ENCODE peak calls at places on chromosomes 12 and 14, in ten cellular contexts. One of them, this sample, is unnamed.

GRCh38 chr12:53251477-53252348 is 16.4 kb upstream of the ESPL1 start:
- DNase-seq in anterior cingulate cortex: peak
- DNase-seq in effector memory CD4-positive, alpha-beta T cell: peak
- DNase-seq in CD8-positive, alpha-beta memory T cell: peak
- DNase-seq in GM04504: peak
- DNase-seq in hepatocyte: peak
- DNase-seq in cardiac muscle cell: peak
- DNase-seq in activated CD8-positive, alpha-beta T cell treated with anti-CD3 and anti-CD28 coated beads, Interleukin-2, amount 10 ng/mL, durations not matched to agents 7 days and 5 days: peak
- DNase-seq in AG04450: no peak
- DNase-seq in MG63: peak
- DNase-seq in this sample: peak

GRCh38 chr14:58353516-58354299 is 42.0 kb upstream of the TOMM20L start:
- DNase-seq in anterior cingulate cortex: no peak
- DNase-seq in effector memory CD4-positive, alpha-beta T cell: no peak
- DNase-seq in CD8-positive, alpha-beta memory T cell: no peak
- DNase-seq in GM04504: no peak
- DNase-seq in hepatocyte: no peak
- DNase-seq in cardiac muscle cell: no peak
- DNase-seq in activated CD8-positive, alpha-beta T cell treated with anti-CD3 and anti-CD28 coated beads, Interleukin-2, amount 10 ng/mL, durations not matched to agents 7 days and 5 days: no peak
- DNase-seq in AG04450: no peak
- DNase-seq in MG63: no peak
- DNase-seq in this sample: peak

GRCh38 chr12:65756956-65757511 is 67.2 kb upstream of the HMGA2 start:
- DNase-seq in anterior cingulate cortex: no peak
- DNase-seq in effector memory CD4-positive, alpha-beta T cell: no peak
- DNase-seq in CD8-positive, alpha-beta memory T cell: no peak
- DNase-seq in GM04504: no peak
- DNase-seq in hepatocyte: peak
- DNase-seq in cardiac muscle cell: no peak
- DNase-seq in activated CD8-positive, alpha-beta T cell treated with anti-CD3 and anti-CD28 coated beads, Interleukin-2, amount 10 ng/mL, durations not matched to agents 7 days and 5 days: no peak
- DNase-seq in AG04450: no peak
- DNase-seq in MG63: no peak
- DNase-seq in this sample: peak

GRCh38 chr14:76919811-76920571 is 93.8 kb downstream of the LRRC74A start:
- DNase-seq in anterior cingulate cortex: no peak
- DNase-seq in effector memory CD4-positive, alpha-beta T cell: no peak
- DNase-seq in CD8-positive, alpha-beta memory T cell: no peak
- DNase-seq in GM04504: no peak
- DNase-seq in hepatocyte: peak
- DNase-seq in cardiac muscle cell: no peak
- DNase-seq in activated CD8-positive, alpha-beta T cell treated with anti-CD3 and anti-CD28 coated beads, Interleukin-2, amount 10 ng/mL, durations not matched to agents 7 days and 5 days: peak
- DNase-seq in AG04450: peak
- DNase-seq in MG63: peak
- DNase-seq in this sample: peak

GRCh38 chr12:40063424-40063823 is 42.5 kb downstream of the SLC2A13 start:
- DNase-seq in anterior cingulate cortex: peak
- DNase-seq in effector memory CD4-positive, alpha-beta T cell: no peak
- DNase-seq in CD8-positive, alpha-beta memory T cell: no peak
- DNase-seq in GM04504: peak
- DNase-seq in hepatocyte: no peak
- DNase-seq in cardiac muscle cell: peak
- DNase-seq in activated CD8-positive, alpha-beta T cell treated with anti-CD3 and anti-CD28 coated beads, Interleukin-2, amount 10 ng/mL, durations not matched to agents 7 days and 5 days: no peak
- DNase-seq in AG04450: no peak
- DNase-seq in MG63: peak
- DNase-seq in this sample: peak

GRCh38 chr12:20463920-20464524 is 95.7 kb downstream of the PDE3A start:
- DNase-seq in anterior cingulate cortex: no peak
- DNase-seq in effector memory CD4-positive, alpha-beta T cell: no peak
- DNase-seq in CD8-positive, alpha-beta memory T cell: no peak
- DNase-seq in GM04504: no peak
- DNase-seq in hepatocyte: peak
- DNase-seq in cardiac muscle cell: peak
- DNase-seq in activated CD8-positive, alpha-beta T cell treated with anti-CD3 and anti-CD28 coated beads, Interleukin-2, amount 10 ng/mL, durations not matched to agents 7 days and 5 days: no peak
- DNase-seq in AG04450: no peak
- DNase-seq in MG63: no peak
- DNase-seq in this sample: no peak

GRCh38 chr12:15540469-15540872 is 218.2 kb downstream of the PTPRO start:
- DNase-seq in anterior cingulate cortex: no peak
- DNase-seq in effector memory CD4-positive, alpha-beta T cell: no peak
- DNase-seq in CD8-positive, alpha-beta memory T cell: no peak
- DNase-seq in GM04504: peak
- DNase-seq in hepatocyte: no peak
- DNase-seq in cardiac muscle cell: no peak
- DNase-seq in activated CD8-positive, alpha-beta T cell treated with anti-CD3 and anti-CD28 coated beads, Interleukin-2, amount 10 ng/mL, durations not matched to agents 7 days and 5 days: no peak
- DNase-seq in AG04450: no peak
- DNase-seq in MG63: peak
- DNase-seq in this sample: peak

GRCh38 chr14:102539544-102540309 is 30.2 kb upstream of the ANKRD9 start:
- DNase-seq in anterior cingulate cortex: no peak
- DNase-seq in effector memory CD4-positive, alpha-beta T cell: no peak
- DNase-seq in CD8-positive, alpha-beta memory T cell: no peak
- DNase-seq in GM04504: no peak
- DNase-seq in hepatocyte: peak
- DNase-seq in cardiac muscle cell: no peak
- DNase-seq in activated CD8-positive, alpha-beta T cell treated with anti-CD3 and anti-CD28 coated beads, Interleukin-2, amount 10 ng/mL, durations not matched to agents 7 days and 5 days: no peak
- DNase-seq in AG04450: peak
- DNase-seq in MG63: no peak
- DNase-seq in this sample: no peak

GRCh38 chr12:46557539-46558373 is 185.2 kb upstream of the SLC38A2 start:
- DNase-seq in anterior cingulate cortex: no peak
- DNase-seq in effector memory CD4-positive, alpha-beta T cell: no peak
- DNase-seq in CD8-positive, alpha-beta memory T cell: no peak
- DNase-seq in GM04504: no peak
- DNase-seq in hepatocyte: no peak
- DNase-seq in cardiac muscle cell: no peak
- DNase-seq in activated CD8-positive, alpha-beta T cell treated with anti-CD3 and anti-CD28 coated beads, Interleukin-2, amount 10 ng/mL, durations not matched to agents 7 days and 5 days: no peak
- DNase-seq in AG04450: no peak
- DNase-seq in MG63: no peak
- DNase-seq in this sample: no peak

GRCh38 chr12:6703631-6704030 is 3.0 kb upstream of the PIANP start:
- DNase-seq in anterior cingulate cortex: no peak
- DNase-seq in effector memory CD4-positive, alpha-beta T cell: no peak
- DNase-seq in CD8-positive, alpha-beta memory T cell: no peak
- DNase-seq in GM04504: no peak
- DNase-seq in hepatocyte: no peak
- DNase-seq in cardiac muscle cell: peak
- DNase-seq in activated CD8-positive, alpha-beta T cell treated with anti-CD3 and anti-CD28 coated beads, Interleukin-2, amount 10 ng/mL, durations not matched to agents 7 days and 5 days: peak
- DNase-seq in AG04450: no peak
- DNase-seq in MG63: peak
- DNase-seq in this sample: peak

GRCh38 chr14:33686856-33687255 is 264.0 kb downstream of the EGLN3 start:
- DNase-seq in anterior cingulate cortex: no peak
- DNase-seq in effector memory CD4-positive, alpha-beta T cell: no peak
- DNase-seq in CD8-positive, alpha-beta memory T cell: no peak
- DNase-seq in GM04504: no peak
- DNase-seq in hepatocyte: no peak
- DNase-seq in cardiac muscle cell: no peak
- DNase-seq in activated CD8-positive, alpha-beta T cell treated with anti-CD3 and anti-CD28 coated beads, Interleukin-2, amount 10 ng/mL, durations not matched to agents 7 days and 5 days: no peak
- DNase-seq in AG04450: no peak
- DNase-seq in MG63: no peak
- DNase-seq in this sample: no peak

GRCh38 chr14:95727084-95727700 is 13.3 kb upstream of the TCL1A start:
- DNase-seq in anterior cingulate cortex: no peak
- DNase-seq in effector memory CD4-positive, alpha-beta T cell: no peak
- DNase-seq in CD8-positive, alpha-beta memory T cell: no peak
- DNase-seq in GM04504: no peak
- DNase-seq in hepatocyte: no peak
- DNase-seq in cardiac muscle cell: no peak
- DNase-seq in activated CD8-positive, alpha-beta T cell treated with anti-CD3 and anti-CD28 coated beads, Interleukin-2, amount 10 ng/mL, durations not matched to agents 7 days and 5 days: no peak
- DNase-seq in AG04450: no peak
- DNase-seq in MG63: no peak
- DNase-seq in this sample: no peak

GRCh38 chr12:68785358-68785757 is 22.6 kb upstream of the MDM2 start:
- DNase-seq in anterior cingulate cortex: no peak
- DNase-seq in effector memory CD4-positive, alpha-beta T cell: no peak
- DNase-seq in CD8-positive, alpha-beta memory T cell: no peak
- DNase-seq in GM04504: no peak
- DNase-seq in hepatocyte: no peak
- DNase-seq in cardiac muscle cell: no peak
- DNase-seq in activated CD8-positive, alpha-beta T cell treated with anti-CD3 and anti-CD28 coated beads, Interleukin-2, amount 10 ng/mL, durations not matched to agents 7 days and 5 days: no peak
- DNase-seq in AG04450: no peak
- DNase-seq in MG63: no peak
- DNase-seq in this sample: peak

GRCh38 chr12:107660861-107661415 is 24.7 kb upstream of the PWP1 start:
- DNase-seq in anterior cingulate cortex: no peak
- DNase-seq in effector memory CD4-positive, alpha-beta T cell: no peak
- DNase-seq in CD8-positive, alpha-beta memory T cell: no peak
- DNase-seq in GM04504: no peak
- DNase-seq in hepatocyte: no peak
- DNase-seq in cardiac muscle cell: no peak
- DNase-seq in activated CD8-positive, alpha-beta T cell treated with anti-CD3 and anti-CD28 coated beads, Interleukin-2, amount 10 ng/mL, durations not matched to agents 7 days and 5 days: no peak
- DNase-seq in AG04450: no peak
- DNase-seq in MG63: no peak
- DNase-seq in this sample: no peak

GRCh38 chr14:37985826-37986470 is 221.8 kb upstream of the SSTR1 start:
- DNase-seq in anterior cingulate cortex: no peak
- DNase-seq in effector memory CD4-positive, alpha-beta T cell: peak
- DNase-seq in CD8-positive, alpha-beta memory T cell: peak
- DNase-seq in GM04504: peak
- DNase-seq in hepatocyte: peak
- DNase-seq in cardiac muscle cell: peak
- DNase-seq in activated CD8-positive, alpha-beta T cell treated with anti-CD3 and anti-CD28 coated beads, Interleukin-2, amount 10 ng/mL, durations not matched to agents 7 days and 5 days: peak
- DNase-seq in AG04450: peak
- DNase-seq in MG63: no peak
- DNase-seq in this sample: peak

GRCh38 chr12:52634266-52635056 is 16.1 kb upstream of the KRT73 start:
- DNase-seq in anterior cingulate cortex: peak
- DNase-seq in effector memory CD4-positive, alpha-beta T cell: no peak
- DNase-seq in CD8-positive, alpha-beta memory T cell: no peak
- DNase-seq in GM04504: no peak
- DNase-seq in hepatocyte: no peak
- DNase-seq in cardiac muscle cell: no peak
- DNase-seq in activated CD8-positive, alpha-beta T cell treated with anti-CD3 and anti-CD28 coated beads, Interleukin-2, amount 10 ng/mL, durations not matched to agents 7 days and 5 days: peak
- DNase-seq in AG04450: no peak
- DNase-seq in MG63: peak
- DNase-seq in this sample: no peak

GRCh38 chr12:6987956-6988573 is 17.4 kb downstream of the EMG1 start:
- DNase-seq in anterior cingulate cortex: no peak
- DNase-seq in effector memory CD4-positive, alpha-beta T cell: no peak
- DNase-seq in CD8-positive, alpha-beta memory T cell: no peak
- DNase-seq in GM04504: no peak
- DNase-seq in hepatocyte: peak
- DNase-seq in cardiac muscle cell: no peak
- DNase-seq in activated CD8-positive, alpha-beta T cell treated with anti-CD3 and anti-CD28 coated beads, Interleukin-2, amount 10 ng/mL, durations not matched to agents 7 days and 5 days: no peak
- DNase-seq in AG04450: no peak
- DNase-seq in MG63: no peak
- DNase-seq in this sample: no peak

GRCh38 chr14:91084516-91084915 is 24.1 kb upstream of the RPS6KA5 start:
- DNase-seq in anterior cingulate cortex: no peak
- DNase-seq in effector memory CD4-positive, alpha-beta T cell: no peak
- DNase-seq in CD8-positive, alpha-beta memory T cell: no peak
- DNase-seq in GM04504: no peak
- DNase-seq in hepatocyte: no peak
- DNase-seq in cardiac muscle cell: no peak
- DNase-seq in activated CD8-positive, alpha-beta T cell treated with anti-CD3 and anti-CD28 coated beads, Interleukin-2, amount 10 ng/mL, durations not matched to agents 7 days and 5 days: no peak
- DNase-seq in AG04450: no peak
- DNase-seq in MG63: no peak
- DNase-seq in this sample: no peak

GRCh38 chr14:59576332-59577294 is at the start of gene CCDC175:
- DNase-seq in anterior cingulate cortex: peak
- DNase-seq in effector memory CD4-positive, alpha-beta T cell: peak
- DNase-seq in CD8-positive, alpha-beta memory T cell: peak
- DNase-seq in GM04504: peak
- DNase-seq in hepatocyte: peak
- DNase-seq in cardiac muscle cell: peak
- DNase-seq in activated CD8-positive, alpha-beta T cell treated with anti-CD3 and anti-CD28 coated beads, Interleukin-2, amount 10 ng/mL, durations not matched to agents 7 days and 5 days: peak
- DNase-seq in AG04450: peak
- DNase-seq in MG63: peak
- DNase-seq in this sample: peak

GRCh38 chr12:45483571-45483970 is 245.9 kb upstream of the ARID2 start:
- DNase-seq in anterior cingulate cortex: no peak
- DNase-seq in effector memory CD4-positive, alpha-beta T cell: no peak
- DNase-seq in CD8-positive, alpha-beta memory T cell: no peak
- DNase-seq in GM04504: peak
- DNase-seq in hepatocyte: no peak
- DNase-seq in cardiac muscle cell: no peak
- DNase-seq in activated CD8-positive, alpha-beta T cell treated with anti-CD3 and anti-CD28 coated beads, Interleukin-2, amount 10 ng/mL, durations not matched to agents 7 days and 5 days: no peak
- DNase-seq in AG04450: no peak
- DNase-seq in MG63: peak
- DNase-seq in this sample: no peak

GRCh38 chr14:45990252-45990651 is 661.3 kb downstream of the RPL10L start:
- DNase-seq in anterior cingulate cortex: no peak
- DNase-seq in effector memory CD4-positive, alpha-beta T cell: no peak
- DNase-seq in CD8-positive, alpha-beta memory T cell: no peak
- DNase-seq in GM04504: no peak
- DNase-seq in hepatocyte: no peak
- DNase-seq in cardiac muscle cell: no peak
- DNase-seq in activated CD8-positive, alpha-beta T cell treated with anti-CD3 and anti-CD28 coated beads, Interleukin-2, amount 10 ng/mL, durations not matched to agents 7 days and 5 days: no peak
- DNase-seq in AG04450: no peak
- DNase-seq in MG63: no peak
- DNase-seq in this sample: no peak

GRCh38 chr14:34297786-34298520 is 164.1 kb downstream of the SPTSSA start:
- DNase-seq in anterior cingulate cortex: no peak
- DNase-seq in effector memory CD4-positive, alpha-beta T cell: no peak
- DNase-seq in CD8-positive, alpha-beta memory T cell: no peak
- DNase-seq in GM04504: no peak
- DNase-seq in hepatocyte: peak
- DNase-seq in cardiac muscle cell: no peak
- DNase-seq in activated CD8-positive, alpha-beta T cell treated with anti-CD3 and anti-CD28 coated beads, Interleukin-2, amount 10 ng/mL, durations not matched to agents 7 days and 5 days: no peak
- DNase-seq in AG04450: no peak
- DNase-seq in MG63: no peak
- DNase-seq in this sample: peak

GRCh38 chr14:67819563-67820411 is at the start of gene RAD51B:
- DNase-seq in anterior cingulate cortex: peak
- DNase-seq in effector memory CD4-positive, alpha-beta T cell: peak
- DNase-seq in CD8-positive, alpha-beta memory T cell: peak
- DNase-seq in GM04504: peak
- DNase-seq in hepatocyte: peak
- DNase-seq in cardiac muscle cell: peak
- DNase-seq in activated CD8-positive, alpha-beta T cell treated with anti-CD3 and anti-CD28 coated beads, Interleukin-2, amount 10 ng/mL, durations not matched to agents 7 days and 5 days: peak
- DNase-seq in AG04450: peak
- DNase-seq in MG63: peak
- DNase-seq in this sample: peak

GRCh38 chr14:68168460-68169109 is 349.0 kb downstream of the RAD51B start:
- DNase-seq in anterior cingulate cortex: no peak
- DNase-seq in effector memory CD4-positive, alpha-beta T cell: no peak
- DNase-seq in CD8-positive, alpha-beta memory T cell: no peak
- DNase-seq in GM04504: no peak
- DNase-seq in hepatocyte: no peak
- DNase-seq in cardiac muscle cell: no peak
- DNase-seq in activated CD8-positive, alpha-beta T cell treated with anti-CD3 and anti-CD28 coated beads, Interleukin-2, amount 10 ng/mL, durations not matched to agents 7 days and 5 days: no peak
- DNase-seq in AG04450: no peak
- DNase-seq in MG63: no peak
- DNase-seq in this sample: no peak

GRCh38 chr12:14059538-14059937 is 78.1 kb upstream of the GRIN2B start:
- DNase-seq in anterior cingulate cortex: no peak
- DNase-seq in effector memory CD4-positive, alpha-beta T cell: no peak
- DNase-seq in CD8-positive, alpha-beta memory T cell: no peak
- DNase-seq in GM04504: no peak
- DNase-seq in hepatocyte: no peak
- DNase-seq in cardiac muscle cell: no peak
- DNase-seq in activated CD8-positive, alpha-beta T cell treated with anti-CD3 and anti-CD28 coated beads, Interleukin-2, amount 10 ng/mL, durations not matched to agents 7 days and 5 days: no peak
- DNase-seq in AG04450: no peak
- DNase-seq in MG63: no peak
- DNase-seq in this sample: no peak

This sample was measured in LHCN-M2.